ENCODE peak calls at places on chromosome 12, in five cellular contexts. B is KBM-7, Q is NCI-H1105, Y is NCI-H1930, G is T-helper 22 cell. T is an unnamed sample.

GRCh38 chr12:51911788-51912711 is 4.7 kb downstream of the ACVRL1 start:
- DNase-seq in B (peak), Q (no peak), Y (no peak), G (no peak), T (no peak)

GRCh38 chr12:56695327-56696101 is 7.4 kb upstream of the PTGES3 start:
- DNase-seq in B (no peak), Q (no peak), Y (no peak), G (no peak), T (no peak)

GRCh38 chr12:131963381-131963780 is 13.6 kb downstream of the EP400 start:
- DNase-seq in B (no peak), Q (no peak), Y (no peak), G (no peak), T (no peak)

GRCh38 chr12:47776471-47777143 is 3.6 kb downstream of the SLC48A1 start:
- DNase-seq in B (no peak), Q (no peak), Y (no peak), G (no peak), T (no peak)

GRCh38 chr12:33438025-33438772 is 1.4 kb downstream of the SYT10 start:
- DNase-seq in B (no peak), Q (peak), Y (no peak), G (no peak), T (no peak)

GRCh38 chr12:67671419-67671818 is 22.9 kb downstream of the DYRK2 start:
- DNase-seq in B (no peak), Q (no peak), Y (no peak), G (no peak), T (no peak)

GRCh38 chr12:85698937-85699336 is 137.3 kb downstream of the RASSF9 start:
- DNase-seq in B (no peak), Q (no peak), Y (no peak), G (no peak), T (no peak)

GRCh38 chr12:3832738-3833137 is 40.5 kb downstream of the PARP11 start:
- DNase-seq in B (no peak), Q (no peak), Y (no peak), G (no peak), T (no peak)

GRCh38 chr12:92297932-92298681 is 152.5 kb upstream of the BTG1 start:
- DNase-seq in B (no peak), Q (no peak), Y (no peak), G (no peak), T (no peak)

T was measured in NCI-H526.